ENCODE peak calls at places on chromosome 16, in eight cellular contexts. W is activated T-helper 9 cell treated with anti-CD3 and anti-CD28 coated beads, Interleukin-2, amount 50 U/mL, for 16 hours; N is astrocyte of the spinal cord; K is hypothalamus; L is iris pigment epithelial cell; Z is effector memory CD8-positive, alpha-beta T cell; V is LHCN-M2; T is NCI-H460. S is an unnamed sample.
A peak's percentile ranks its signal among the peaks of the same experiment; 100 is the strongest.

GRCh38 chr16:4200000-4200780 is 41.7 kb downstream of the SRL start:
- DNase-seq in Z (no peak), L (peak; percentile 54), V (peak; percentile 43), K (no peak), N (peak; percentile 50), T (peak; percentile 58), W (no peak), S (peak; percentile 68)

GRCh38 chr16:22323998-22324786 is 27.0 kb downstream of the POLR3E start:
- DNase-seq in K (no peak), W (no peak), L (no peak), N (no peak), Z (no peak), V (no peak), T (no peak), S (no peak)

GRCh38 chr16:9092963-9093477 is 1.6 kb downstream of the HAPSTR1 start:
- DNase-seq in W (peak; percentile 11), Z (no peak), V (no peak), K (no peak), L (no peak), N (no peak), T (no peak), S (peak; percentile 17)

GRCh38 chr16:8679156-8679555 is 4.7 kb downstream of the ABAT start:
- DNase-seq in V (no peak), K (no peak), Z (no peak), T (no peak), L (no peak), W (no peak), N (no peak), S (no peak)

GRCh38 chr16:12186774-12187335 is 210.3 kb downstream of the SNX29 start:
- DNase-seq in L (no peak), W (no peak), N (peak; percentile 55), T (no peak), Z (no peak), K (no peak), V (peak; percentile 86), S (no peak)

GRCh38 chr16:46972429-46972970 is 974 bp downstream of the DNAJA2 start:
- DNase-seq in V (peak; percentile 21), Z (peak; percentile 9), L (peak; percentile 43), T (no peak), W (no peak), N (peak; percentile 25), K (no peak), S (no peak)

GRCh38 chr16:2842340-2843000 is 12.4 kb downstream of the ZG16B start:
- DNase-seq in T (no peak), N (peak; percentile 16), Z (peak; percentile 70), L (peak; percentile 51), K (no peak), W (peak; percentile 73), V (no peak), S (peak; percentile 21)

GRCh38 chr16:67884684-67885083 is at the start of gene NRN1L:
- DNase-seq in T (peak; percentile 90), L (peak; percentile 93), K (peak; percentile 47), N (peak; percentile 89), V (no peak), W (no peak), Z (no peak), S (peak; percentile 95)

GRCh38 chr16:84810518-84811273 is 9.1 kb upstream of the CRISPLD2 start:
- DNase-seq in V (no peak), W (no peak), T (no peak), Z (no peak), K (no peak), N (peak; percentile 74), L (peak; percentile 97), S (no peak)

GRCh38 chr16:81189100-81189664 is 49.3 kb upstream of the BCO1 start:
- DNase-seq in T (no peak), V (peak; percentile 27), N (no peak), K (no peak), L (peak; percentile 55), W (no peak), Z (no peak), S (peak; percentile 84)

GRCh38 chr16:49460786-49461470 is 87.3 kb downstream of the C16orf78 start:
- DNase-seq in W (no peak), L (no peak), N (no peak), V (no peak), Z (no peak), T (no peak), K (no peak), S (peak; percentile 7)

GRCh38 chr16:23679986-23680336 is 1.3 kb downstream of the PLK1 start:
- DNase-seq in T (no peak), N (no peak), V (no peak), Z (no peak), K (no peak), W (no peak), L (no peak), S (no peak)

GRCh38 chr16:71882505-71883192 is 1.3 kb downstream of the ZNF821 start:
- DNase-seq in V (peak; percentile 68), T (peak; percentile 63), N (peak; percentile 79), K (no peak), L (peak; percentile 77), Z (peak; percentile 89), W (peak; percentile 45), S (peak; percentile 37)

GRCh38 chr16:52603015-52603414 is 56.1 kb upstream of the TOX3 start:
- DNase-seq in Z (no peak), W (no peak), N (no peak), L (no peak), V (no peak), K (no peak), T (no peak), S (no peak)

GRCh38 chr16:70638814-70639792 is 7.3 kb upstream of the IL34 start:
- DNase-seq in L (peak; percentile 86), Z (no peak), W (no peak), T (no peak), V (peak; percentile 85), K (no peak), N (peak; percentile 74), S (no peak)

GRCh38 chr16:85453179-85453678 is 159.9 kb upstream of the GSE1 start:
- DNase-seq in V (no peak), N (no peak), T (no peak), K (no peak), W (no peak), L (no peak), Z (no peak), S (no peak)

GRCh38 chr16:67647111-67647651 is 2.2 kb downstream of the CARMIL2 start:
- DNase-seq in T (no peak), L (no peak), W (no peak), N (no peak), Z (no peak), V (no peak), K (no peak), S (no peak)

GRCh38 chr16:89364603-89365002 is 125.8 kb downstream of the ANKRD11 start:
- DNase-seq in T (no peak), K (no peak), V (no peak), N (no peak), L (peak; percentile 48), W (no peak), Z (no peak), S (no peak)

GRCh38 chr16:83060-83603 is 5.1 kb downstream of the MPG start:
- DNase-seq in Z (no peak), L (no peak), W (no peak), T (no peak), N (no peak), K (no peak), V (no peak), S (no peak)